ENCODE peak calls at places on chromosomes 5 and 9, in eight cellular contexts. J, U, Z, B, R, V, O and X are unnamed samples.

GRCh38 chr5:26388946-26389345 is 649.4 kb downstream of the CDH9 start:
- DNase-seq in J (peak), U (peak), Z (no peak), B (no peak), R (no peak), V (no peak), O (no peak), X (no peak)

GRCh38 chr5:168353216-168353957 is 61.9 kb downstream of the WWC1 start:
- DNase-seq in J (no peak), U (no peak), Z (no peak), B (no peak), R (no peak), V (no peak), O (no peak), X (no peak)

GRCh38 chr9:91856419-91856818 is 93.6 kb downstream of the ROR2 start:
- DNase-seq in J (no peak), U (no peak), Z (peak), B (no peak), R (no peak), V (no peak), O (no peak), X (no peak)

GRCh38 chr5:36836831-36837230 is 39.7 kb upstream of the NIPBL start:
- DNase-seq in J (no peak), U (no peak), Z (no peak), B (no peak), R (no peak), V (no peak), O (no peak), X (no peak)

GRCh38 chr5:18805376-18805775 is 1171.1 kb downstream of the TAF11L14 start:
- DNase-seq in J (no peak), U (no peak), Z (no peak), B (no peak), R (no peak), V (no peak), O (no peak), X (no peak)

GRCh38 chr9:35956646-35957045 is 1.3 kb downstream of the OR2S2 start:
- DNase-seq in J (no peak), U (no peak), Z (no peak), B (no peak), R (no peak), V (no peak), O (no peak), X (no peak)

GRCh38 chr9:129262261-129262660 is 84.2 kb upstream of the IER5L start:
- DNase-seq in J (peak), U (no peak), Z (no peak), B (no peak), R (no peak), V (no peak), O (no peak), X (no peak)

GRCh38 chr9:108484468-108484867 is 371.3 kb downstream of the ACTL7B start:
- DNase-seq in J (peak), U (no peak), Z (no peak), B (no peak), R (no peak), V (no peak), O (no peak), X (no peak)

GRCh38 chr5:24823625-24824024 is 178.8 kb upstream of the CDH10 start:
- DNase-seq in J (peak), U (no peak), Z (no peak), B (no peak), R (no peak), V (no peak), O (no peak), X (no peak)

GRCh38 chr5:132679166-132679565 is 5.4 kb downstream of the IL4 start:
- DNase-seq in J (no peak), U (no peak), Z (no peak), B (no peak), R (no peak), V (no peak), O (no peak), X (no peak)

GRCh38 chr9:2093920-2094597 is 78.9 kb downstream of the SMARCA2 start:
- DNase-seq in J (peak), U (peak), Z (no peak), B (no peak), R (no peak), V (no peak), O (no peak), X (peak)

GRCh38 chr5:77015938-77016569 is 14.2 kb upstream of the AGGF1 start:
- DNase-seq in J (peak), U (peak), Z (no peak), B (no peak), R (no peak), V (no peak), O (peak), X (peak)

GRCh38 chr5:43772601-43773031 is 169.6 kb downstream of the NNT start:
- DNase-seq in J (peak), U (peak), Z (no peak), B (no peak), R (no peak), V (no peak), O (no peak), X (peak)

GRCh38 chr5:7519564-7519963 is 123.6 kb downstream of the ADCY2 start:
- DNase-seq in J (no peak), U (no peak), Z (no peak), B (no peak), R (no peak), V (no peak), O (no peak), X (no peak)
- TF ChIP-seq CTCF in J (no peak), U (no peak), Z (no peak), B (no peak), R (no peak), V (no peak), O (no peak), X (no peak)

GRCh38 chr5:53874409-53874808 is 314.0 kb downstream of the NDUFS4 start:
- DNase-seq in J (peak), U (no peak), Z (no peak), B (no peak), R (peak), V (no peak), O (no peak), X (peak)
- TF ChIP-seq CTCF in J (peak), U (no peak), Z (no peak), B (no peak), R (no peak), V (no peak), O (peak), X (peak)

DNA sequence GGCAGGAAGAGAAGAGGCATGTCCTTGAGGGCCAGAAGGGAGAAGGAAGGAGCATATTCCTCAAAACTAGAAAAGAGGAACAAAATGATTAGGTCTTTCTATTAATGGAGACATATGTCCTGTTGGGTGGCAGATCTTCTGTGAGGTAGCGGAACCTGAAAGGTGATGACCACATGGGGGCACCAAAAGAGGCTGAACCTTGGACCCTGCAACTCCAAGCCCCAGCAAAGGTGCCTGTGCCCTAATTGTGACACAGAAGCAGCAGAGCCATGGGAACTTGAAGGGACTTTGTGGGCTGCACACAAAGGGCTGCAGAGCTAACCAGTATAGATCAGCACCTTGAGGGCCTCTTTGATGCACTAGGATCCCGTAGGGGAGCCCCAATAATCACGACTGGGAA is 158.0 kb downstream of the BAAT start:
- DNase-seq in J (no peak), U (no peak), Z (no peak), B (no peak), R (peak), V (no peak), O (no peak), X (no peak)
- TF ChIP-seq CTCF in J (no peak), U (no peak), Z (no peak), B (no peak), R (no peak), V (no peak), O (no peak), X (no peak)

DNA sequence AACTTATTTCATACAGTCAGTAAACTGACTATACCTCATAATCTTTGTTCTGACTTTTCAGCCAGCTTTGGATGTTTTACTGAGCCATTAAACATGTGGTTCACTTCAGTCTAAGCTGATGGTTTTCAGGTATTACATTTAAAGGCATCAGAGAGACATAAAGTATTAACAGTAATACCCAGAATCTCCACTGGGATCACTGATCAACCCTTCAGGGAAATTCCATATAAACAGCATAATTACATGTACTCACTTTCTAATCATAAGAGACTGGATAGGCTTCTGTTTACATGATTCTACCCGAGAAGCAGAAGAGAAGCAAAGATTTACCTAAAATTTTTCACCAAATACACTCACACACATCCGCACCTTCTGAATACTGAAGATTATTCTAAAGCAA is 186.7 kb upstream of the FREM1 start:
- DNase-seq in J (no peak), U (no peak), Z (no peak), B (no peak), R (no peak), V (no peak), O (no peak), X (no peak)
- TF ChIP-seq CTCF in J (no peak), U (no peak), Z (no peak), B (no peak), R (no peak), V (no peak), O (no peak), X (peak)

GRCh38 chr5:124746916-124747769 is 704 bp upstream of the ZNF608 start:
- DNase-seq in J (peak), U (peak), Z (peak), B (peak), R (peak), V (peak), O (peak), X (peak)

GRCh38 chr5:124744170-124744911 is 2.1 kb downstream of the ZNF608 start:
- DNase-seq in J (peak), U (peak), Z (peak), B (peak), R (no peak), V (no peak), O (no peak), X (no peak)

GRCh38 chr5:124745367-124746251 is 830 bp downstream of the ZNF608 start:
- DNase-seq in J (peak), U (peak), Z (no peak), B (no peak), R (no peak), V (no peak), O (no peak), X (no peak)

GRCh38 chr5:124747770-124748686 is 1.6 kb upstream of the ZNF608 start:
- DNase-seq in J (peak), U (no peak), Z (no peak), B (no peak), R (no peak), V (no peak), O (no peak), X (no peak)

DNA sequence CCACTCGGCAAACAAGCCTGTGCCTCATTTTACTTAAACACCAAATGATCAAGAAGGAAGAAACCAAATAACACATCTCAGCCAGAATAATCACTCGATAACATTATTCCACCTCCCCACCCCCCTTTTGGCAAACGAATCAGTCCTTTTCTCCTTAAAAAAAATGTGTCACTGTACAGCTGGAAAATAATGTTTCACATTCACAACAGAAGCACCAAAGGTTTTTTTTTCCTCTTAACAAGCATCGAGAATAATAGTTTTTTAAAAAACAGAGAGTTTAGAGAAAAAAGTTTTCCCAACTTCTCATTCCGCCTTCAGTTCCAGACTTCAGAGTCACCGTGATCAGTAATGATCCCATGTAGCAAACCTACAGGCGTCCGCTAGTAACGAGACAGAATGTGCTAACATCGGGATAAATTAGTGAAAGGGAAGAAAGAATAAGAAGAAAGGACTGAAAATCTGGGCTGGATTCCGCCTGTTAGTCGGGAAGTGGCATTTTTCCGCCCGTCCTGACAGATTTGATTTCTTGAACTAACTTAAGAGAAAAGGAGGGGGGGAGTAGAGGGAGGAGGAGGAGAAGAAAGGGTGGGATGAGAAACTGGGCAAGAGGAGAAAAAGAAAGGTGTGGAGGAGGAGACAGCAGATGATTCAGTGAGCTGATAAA is at the start of gene ZNF608:
- DNase-seq in J (peak), U (peak), Z (no peak), B (peak), R (no peak), V (peak), O (no peak), X (no peak)
- TF ChIP-seq CTCF in J (peak), U (no peak), Z (peak), B (no peak), R (no peak), V (no peak), O (no peak), X (no peak)

GRCh38 chr5:75335952-75336624 is 932 bp upstream of the HMGCR start:
- DNase-seq in J (peak), U (peak), Z (peak), B (no peak), R (no peak), V (peak), O (peak), X (peak)
- TF ChIP-seq CTCF in J (peak), U (peak), Z (peak), B (no peak), R (no peak), V (no peak), O (peak), X (peak)

GRCh38 chr9:34576593-34576935 is 13.0 kb downstream of the CNTFR start:
- DNase-seq in J (no peak), U (no peak), Z (no peak), B (no peak), R (no peak), V (no peak), O (no peak), X (no peak)
- TF ChIP-seq CTCF in J (no peak), U (no peak), Z (no peak), B (no peak), R (no peak), V (no peak), O (no peak), X (no peak)

DNA sequence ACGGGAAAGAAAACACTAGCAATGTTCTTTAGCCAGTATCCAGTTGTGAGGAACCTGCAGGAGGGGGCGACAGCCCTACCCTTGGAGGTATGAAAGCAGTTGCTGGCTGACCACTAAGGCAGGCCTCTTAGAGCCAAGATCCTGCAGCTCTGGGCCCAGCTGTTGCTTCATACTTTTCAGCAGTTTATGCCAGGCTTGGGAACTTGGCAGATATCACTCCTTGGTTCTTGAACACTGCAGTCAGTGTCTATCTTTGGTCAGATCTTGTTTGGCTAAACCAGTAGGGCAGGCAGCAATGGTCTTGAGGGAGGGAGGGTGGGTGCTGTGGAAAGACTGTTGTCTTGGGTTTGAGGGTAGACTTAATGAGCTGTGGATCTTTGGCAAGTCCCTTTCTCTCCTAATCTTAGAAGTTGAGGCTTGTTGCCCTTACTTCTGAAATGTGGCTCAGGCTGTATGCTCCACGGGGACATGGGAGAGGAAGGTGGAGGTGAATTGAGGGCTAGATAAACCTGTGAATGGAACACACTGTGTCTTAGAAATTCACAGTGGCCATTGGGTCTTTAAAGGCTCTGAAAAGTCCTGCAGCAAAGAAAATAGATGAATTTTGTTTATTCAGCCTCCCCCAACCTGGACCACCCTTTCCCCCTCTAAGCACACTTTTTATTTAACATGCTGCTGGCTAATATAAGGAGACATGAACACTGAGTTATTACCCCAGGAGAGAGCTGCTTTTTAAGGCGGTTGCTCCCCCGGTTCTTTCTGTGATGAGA is 37.5 kb downstream of the ZNF618 start:
- DNase-seq in J (no peak), U (peak), Z (no peak), B (no peak), R (no peak), V (no peak), O (no peak), X (peak)
- TF ChIP-seq CTCF in J (no peak), U (no peak), Z (no peak), B (no peak), R (no peak), V (no peak), O (no peak), X (no peak)

GRCh38 chr9:121929893-121930875 is 162.9 kb downstream of the TTLL11 start:
- DNase-seq in J (no peak), U (no peak), Z (no peak), B (no peak), R (peak), V (no peak), O (no peak), X (no peak)
- TF ChIP-seq CTCF in J (no peak), U (peak), Z (no peak), B (no peak), R (peak), V (no peak), O (peak), X (peak)